ENCODE peak calls at places on chromosomes 12 and 14, in six cellular contexts. A is BJ, H is fibroblast of the aortic adventitia, Q is GM20000, D is AG04450, F is CD14-positive monocyte. V is an unnamed sample.

GRCh38 chr14:81710232-81710845 is 176.7 kb upstream of the SEL1L start:
- DNase-seq in D (no peak), A (no peak), Q (peak), H (peak), F (no peak), V (no peak)

GRCh38 chr12:27424631-27425230 is 21.8 kb upstream of the SMCO2 start:
- DNase-seq in F (no peak), Q (peak), H (peak), A (no peak), D (peak), V (peak)

GRCh38 chr14:54637829-54638446 is 71.0 kb downstream of the SAMD4A start:
- DNase-seq in A (no peak), H (peak), Q (no peak), D (no peak), F (no peak), V (no peak)

GRCh38 chr12:78914859-78915331 is 50.3 kb downstream of the SYT1 start:
- DNase-seq in A (no peak), Q (no peak), H (no peak), F (no peak), D (no peak), V (no peak)

GRCh38 chr12:3061129-3061857 is 15.9 kb upstream of the TSPAN9 start:
- DNase-seq in A (peak), H (peak), F (no peak), D (no peak), Q (no peak), V (no peak)

GRCh38 chr14:37597538-37598084 is 2.2 kb downstream of the TTC6 start:
- DNase-seq in Q (peak), H (no peak), F (no peak), D (no peak), A (no peak), V (no peak)

GRCh38 chr14:71371711-71372396 is 464.6 kb downstream of the PCNX1 start:
- DNase-seq in A (no peak), H (peak), D (no peak), F (peak), Q (peak), V (no peak)

GRCh38 chr12:71828813-71829212 is 10.7 kb upstream of the TBC1D15 start:
- DNase-seq in Q (no peak), D (no peak), H (no peak), F (no peak), A (no peak), V (no peak)

GRCh38 chr12:46267618-46268348 is 1.1 kb downstream of the SLC38A1 start:
- DNase-seq in Q (no peak), H (peak), F (no peak), A (no peak), D (no peak), V (peak)

GRCh38 chr12:11654338-11654737 is 4.9 kb downstream of the ETV6 start:
- DNase-seq in Q (no peak), H (no peak), D (no peak), F (no peak), A (no peak), V (no peak)

GRCh38 chr14:106436310-106436905 is 910.0 kb downstream of the TMEM121 start:
- DNase-seq in F (peak), H (no peak), A (no peak), Q (no peak), D (no peak), V (no peak)

GRCh38 chr12:6476496-6476895 is 6.0 kb upstream of the VAMP1 start:
- DNase-seq in A (peak), F (no peak), Q (no peak), H (peak), D (peak), V (no peak)

GRCh38 chr12:77488041-77488620 is 342.6 kb upstream of the NAV3 start:
- DNase-seq in Q (no peak), H (peak), A (peak), F (no peak), D (peak), V (no peak)

GRCh38 chr12:104604070-104604994 is 147.6 kb downstream of the CHST11 start:
- DNase-seq in A (peak), H (peak), Q (peak), D (peak), F (peak), V (peak)

GRCh38 chr12:83802011-83802410 is 1110.6 kb downstream of the SLC6A15 start:
- DNase-seq in Q (no peak), F (no peak), D (no peak), A (no peak), H (no peak), V (no peak)

GRCh38 chr14:77181603-77182437 is at the start of gene TMEM63C:
- DNase-seq in F (no peak), D (no peak), Q (peak), A (no peak), H (no peak), V (no peak)

GRCh38 chr12:4763549-4763948 is 43.3 kb downstream of the GALNT8 start:
- DNase-seq in Q (no peak), A (no peak), D (no peak), H (no peak), F (no peak), V (no peak)

GRCh38 chr12:94762259-94762942 is 112.0 kb upstream of the TMCC3 start:
- DNase-seq in A (no peak), H (no peak), F (no peak), Q (peak), D (no peak), V (no peak)

GRCh38 chr14:23398348-23398747 is 9.7 kb downstream of the MYH6 start:
- DNase-seq in H (no peak), D (no peak), A (no peak), F (no peak), Q (no peak), V (no peak)

GRCh38 chr14:45891417-45892080 is 638.5 kb upstream of the MIS18BP1 start:
- DNase-seq in H (no peak), F (no peak), A (no peak), Q (no peak), D (no peak), V (peak)

GRCh38 chr12:132886529-132887477 is 602 bp downstream of the CHFR start:
- DNase-seq in Q (no peak), A (no peak), F (no peak), D (no peak), H (peak), V (no peak)

GRCh38 chr14:24289649-24290283 is 9.8 kb downstream of the DHRS1 start:
- DNase-seq in A (no peak), Q (no peak), D (no peak), F (no peak), H (no peak), V (no peak)

GRCh38 chr12:42129595-42130204 is 15.0 kb downstream of the GXYLT1 start:
- DNase-seq in Q (no peak), H (peak), D (no peak), A (no peak), F (no peak), V (peak)

GRCh38 chr14:93094121-93094918 is 21.4 kb downstream of the ITPK1 start:
- DNase-seq in F (peak), H (no peak), Q (no peak), D (no peak), A (no peak), V (no peak)

GRCh38 chr14:75182820-75183219 is 6.4 kb upstream of the TMED10 start:
- DNase-seq in D (peak), H (peak), Q (no peak), A (peak), F (no peak), V (no peak)

GRCh38 chr14:75978249-75978731 is 3.5 kb downstream of the TGFB3 start:
- DNase-seq in F (no peak), H (no peak), Q (no peak), D (no peak), A (no peak), V (no peak)

GRCh38 chr12:27554421-27555186 is 30.6 kb downstream of the PPFIBP1 start:
- DNase-seq in H (peak), D (no peak), A (no peak), Q (no peak), F (no peak), V (peak)

GRCh38 chr12:116454950-116455447 is 104.2 kb upstream of the MAP1LC3B2 start:
- DNase-seq in Q (no peak), A (peak), H (peak), D (peak), F (no peak), V (no peak)

GRCh38 chr14:60951781-60952435 is 29.0 kb downstream of the TRMT5 start:
- DNase-seq in A (no peak), Q (no peak), F (no peak), H (peak), D (no peak), V (no peak)

GRCh38 chr14:67457782-67458181 is 30.7 kb downstream of the TMEM229B start:
- DNase-seq in H (no peak), A (no peak), D (no peak), Q (no peak), F (no peak), V (peak)

GRCh38 chr14:67456732-67457131 is 31.8 kb downstream of the TMEM229B start:
- DNase-seq in H (no peak), A (no peak), D (no peak), Q (no peak), F (no peak), V (no peak)

GRCh38 chr14:67459336-67459735 is 29.2 kb downstream of the TMEM229B start:
- DNase-seq in F (no peak), H (no peak), Q (no peak), A (no peak), D (no peak), V (no peak)

GRCh38 chr14:67449096-67449495 is 37.1 kb upstream of the PLEK2 start:
- DNase-seq in F (no peak), D (no peak), A (no peak), H (no peak), Q (no peak), V (no peak)

DNA sequence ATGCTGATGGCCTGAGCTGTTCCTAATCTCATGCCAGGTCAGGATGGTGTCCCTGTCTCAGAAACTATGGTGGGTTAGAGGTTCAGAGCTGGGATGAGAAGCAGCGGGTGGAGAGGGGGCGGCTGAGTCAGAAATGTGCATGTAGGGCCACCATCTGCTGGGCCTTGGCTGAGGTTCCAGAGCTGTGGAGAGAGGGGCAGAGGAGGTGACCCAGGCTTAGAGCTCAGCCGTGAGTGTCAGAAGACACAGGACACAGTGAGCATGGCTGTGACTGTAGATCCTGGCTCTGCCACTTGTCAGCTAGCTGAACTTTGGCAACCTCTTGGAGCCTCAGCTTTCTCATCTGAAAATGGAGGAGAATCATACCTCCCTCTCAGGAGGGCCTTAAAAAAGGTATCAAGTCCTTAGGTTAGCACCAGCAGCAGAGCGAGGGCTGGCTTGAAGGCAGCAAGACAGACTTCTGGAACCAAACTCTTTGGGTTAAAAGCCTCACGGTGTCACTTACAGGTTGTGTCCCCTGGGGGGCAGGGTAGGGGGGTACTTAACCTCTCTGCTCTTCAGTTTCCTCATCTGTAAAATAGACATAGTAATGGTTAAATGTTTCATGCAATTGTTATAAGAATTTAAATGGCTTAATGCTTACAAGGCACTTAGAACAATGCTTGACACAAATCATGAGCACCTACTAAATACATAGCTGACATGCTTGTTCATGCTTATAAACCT is 34.8 kb downstream of the TMEM229B start:
- DNase-seq in Q (no peak), A (no peak), D (no peak), F (no peak), H (no peak), V (no peak)
- TF ChIP-seq CTCF in Q (no peak), A (no peak), D (no peak), F (no peak), H (no peak), V (no peak)

DNA sequence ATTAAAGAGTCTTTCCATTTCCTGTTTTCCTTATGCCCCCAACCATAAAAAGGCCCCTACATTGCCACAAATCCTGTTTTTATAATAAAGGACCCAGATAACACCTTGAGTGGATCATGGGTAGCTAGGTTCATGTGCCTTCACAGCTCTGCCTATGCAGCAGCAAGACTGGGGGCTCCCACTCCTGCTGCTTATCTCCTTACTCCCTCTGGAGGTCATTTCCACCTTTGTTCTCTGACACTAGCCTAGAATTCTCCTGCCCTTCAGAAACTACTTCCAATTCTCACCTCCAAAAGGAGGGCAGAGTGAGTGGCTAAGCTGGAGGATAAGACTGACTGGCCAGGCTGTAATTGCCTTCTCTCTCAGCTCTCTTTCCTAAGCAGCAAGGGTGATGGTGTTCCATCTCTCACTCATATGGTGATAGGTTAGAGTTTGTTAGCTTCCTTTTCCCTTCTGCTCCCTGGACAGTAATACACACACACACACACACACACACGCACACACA is 20.0 kb upstream of the STAC3 start:
- DNase-seq in D (no peak), Q (no peak), F (no peak), A (no peak), H (no peak), V (no peak)
- TF ChIP-seq CTCF in D (no peak), Q (no peak), F (no peak), A (no peak), H (no peak), V (no peak)

GRCh38 chr14:100078997-100079561 is 13.9 kb downstream of the EVL start:
- DNase-seq in F (no peak), D (no peak), A (peak), Q (peak), H (peak), V (no peak)
- TF ChIP-seq CTCF in F (no peak), D (no peak), A (no peak), Q (no peak), H (no peak), V (no peak)

GRCh38 chr12:58741226-58741625 is 179.1 kb downstream of the LRIG3 start:
- DNase-seq in D (no peak), A (no peak), H (no peak), Q (no peak), F (no peak), V (no peak)
- TF ChIP-seq CTCF in D (no peak), A (no peak), H (no peak), Q (no peak), F (no peak), V (no peak)

GRCh38 chr12:108635997-108636808 is 2.5 kb upstream of the SELPLG start:
- DNase-seq in A (no peak), Q (no peak), F (no peak), D (no peak), H (no peak), V (no peak)

GRCh38 chr12:108635201-108635996 is 1.7 kb upstream of the SELPLG start:
- DNase-seq in D (no peak), H (no peak), A (no peak), Q (peak), F (no peak), V (no peak)

GRCh38 chr12:108633081-108633533 is 587 bp downstream of the SELPLG start:
- DNase-seq in D (no peak), Q (no peak), H (no peak), F (no peak), A (no peak), V (no peak)

GRCh38 chr12:108634225-108634795 is 616 bp upstream of the SELPLG start:
- DNase-seq in Q (no peak), D (no peak), F (peak), H (no peak), A (no peak), V (no peak)

GRCh38 chr12:108633534-108634224 is at the start of gene SELPLG:
- DNase-seq in A (no peak), D (no peak), Q (peak), H (no peak), F (peak), V (no peak)
- TF ChIP-seq CTCF in A (no peak), D (no peak), Q (peak), H (no peak), F (peak), V (no peak)